ENCODE peak calls at places on chromosome 15, in six cellular contexts. One of them, this sample, is unnamed.

GRCh38 chr15:80942746-80943565 is 46.7 kb downstream of the MESD start:
- DNase-seq in fibroblast of lung: peak
- DNase-seq in HFF-Myc: no peak
- DNase-seq in A549: no peak
- DNase-seq in cardiac fibroblast: no peak
- DNase-seq in epithelial cell of esophagus: no peak
- DNase-seq in this sample: no peak

GRCh38 chr15:66581972-66582537 is 16.3 kb upstream of the LCTL start:
- DNase-seq in HFF-Myc: no peak
- DNase-seq in fibroblast of lung: no peak
- DNase-seq in cardiac fibroblast: peak
- DNase-seq in epithelial cell of esophagus: no peak
- DNase-seq in A549: no peak
- DNase-seq in this sample: no peak

GRCh38 chr15:72534522-72534921 is 60.4 kb downstream of the ARIH1 start:
- DNase-seq in epithelial cell of esophagus: no peak
- DNase-seq in HFF-Myc: no peak
- DNase-seq in A549: no peak
- DNase-seq in fibroblast of lung: no peak
- DNase-seq in cardiac fibroblast: no peak
- DNase-seq in this sample: no peak

GRCh38 chr15:70474367-70474681 is 289.0 kb downstream of the UACA start:
- DNase-seq in cardiac fibroblast: no peak
- DNase-seq in HFF-Myc: no peak
- DNase-seq in epithelial cell of esophagus: no peak
- DNase-seq in fibroblast of lung: no peak
- DNase-seq in A549: no peak
- DNase-seq in this sample: no peak

GRCh38 chr15:85929786-85930185 is 135.1 kb upstream of the KLHL25 start:
- DNase-seq in cardiac fibroblast: no peak
- DNase-seq in HFF-Myc: no peak
- DNase-seq in A549: no peak
- DNase-seq in fibroblast of lung: peak
- DNase-seq in epithelial cell of esophagus: no peak
- DNase-seq in this sample: no peak

GRCh38 chr15:89812126-89812846 is 2.4 kb downstream of the ANPEP start:
- DNase-seq in HFF-Myc: no peak
- DNase-seq in A549: peak
- DNase-seq in fibroblast of lung: no peak
- DNase-seq in epithelial cell of esophagus: no peak
- DNase-seq in cardiac fibroblast: peak
- DNase-seq in this sample: no peak

GRCh38 chr15:73870700-73871408 is 2.5 kb upstream of the TBC1D21 start:
- DNase-seq in fibroblast of lung: peak
- DNase-seq in epithelial cell of esophagus: peak
- DNase-seq in A549: peak
- DNase-seq in cardiac fibroblast: peak
- DNase-seq in HFF-Myc: no peak
- DNase-seq in this sample: peak

GRCh38 chr15:71931261-71931660 is 120.9 kb downstream of the NR2E3 start:
- DNase-seq in fibroblast of lung: no peak
- DNase-seq in HFF-Myc: no peak
- DNase-seq in epithelial cell of esophagus: no peak
- DNase-seq in A549: no peak
- DNase-seq in cardiac fibroblast: no peak
- DNase-seq in this sample: no peak

GRCh38 chr15:76197703-76198455 is 113.4 kb downstream of the ETFA start:
- DNase-seq in HFF-Myc: no peak
- DNase-seq in A549: no peak
- DNase-seq in fibroblast of lung: peak
- DNase-seq in epithelial cell of esophagus: peak
- DNase-seq in cardiac fibroblast: no peak
- DNase-seq in this sample: peak

GRCh38 chr15:90931737-90932659 is at the start of gene HDDC3:
- DNase-seq in epithelial cell of esophagus: peak
- DNase-seq in A549: peak
- DNase-seq in HFF-Myc: peak
- DNase-seq in cardiac fibroblast: peak
- DNase-seq in fibroblast of lung: peak
- DNase-seq in this sample: peak

GRCh38 chr15:26702381-26702780 is 70.5 kb downstream of the GABRB3 start:
- DNase-seq in HFF-Myc: no peak
- DNase-seq in fibroblast of lung: no peak
- DNase-seq in cardiac fibroblast: no peak
- DNase-seq in A549: no peak
- DNase-seq in epithelial cell of esophagus: no peak
- DNase-seq in this sample: no peak

GRCh38 chr15:23869391-23869790 is 182.3 kb upstream of the NDN start:
- DNase-seq in epithelial cell of esophagus: peak
- DNase-seq in fibroblast of lung: peak
- DNase-seq in cardiac fibroblast: no peak
- DNase-seq in A549: no peak
- DNase-seq in HFF-Myc: no peak
- DNase-seq in this sample: peak
- H3K4me3 ChIP-seq in epithelial cell of esophagus: no peak
- H3K4me3 ChIP-seq in fibroblast of lung: peak
- H3K4me3 ChIP-seq in cardiac fibroblast: no peak
- H3K4me3 ChIP-seq in A549: no peak
- H3K4me3 ChIP-seq in HFF-Myc: no peak
- H3K4me3 ChIP-seq in this sample: no peak

GRCh38 chr15:51907136-51907862 is 64.3 kb downstream of the LEO1 start:
- DNase-seq in A549: peak
- DNase-seq in epithelial cell of esophagus: peak
- DNase-seq in HFF-Myc: no peak
- DNase-seq in cardiac fibroblast: peak
- DNase-seq in fibroblast of lung: peak
- DNase-seq in this sample: peak
- TF ChIP-seq CTCF in A549: peak
- TF ChIP-seq CTCF in epithelial cell of esophagus: peak
- TF ChIP-seq CTCF in HFF-Myc: no peak
- TF ChIP-seq CTCF in cardiac fibroblast: no peak
- TF ChIP-seq CTCF in fibroblast of lung: no peak
- TF ChIP-seq CTCF in this sample: peak

GRCh38 chr15:58746174-58746573 is 3.3 kb downstream of the ADAM10 start:
- DNase-seq in HFF-Myc: no peak
- DNase-seq in epithelial cell of esophagus: no peak
- DNase-seq in fibroblast of lung: no peak
- DNase-seq in cardiac fibroblast: no peak
- DNase-seq in A549: no peak
- DNase-seq in this sample: no peak
- H3K4me3 ChIP-seq in HFF-Myc: peak
- H3K4me3 ChIP-seq in epithelial cell of esophagus: no peak
- H3K4me3 ChIP-seq in fibroblast of lung: peak
- H3K4me3 ChIP-seq in cardiac fibroblast: no peak
- H3K4me3 ChIP-seq in A549: no peak
- H3K4me3 ChIP-seq in this sample: no peak

DNA sequence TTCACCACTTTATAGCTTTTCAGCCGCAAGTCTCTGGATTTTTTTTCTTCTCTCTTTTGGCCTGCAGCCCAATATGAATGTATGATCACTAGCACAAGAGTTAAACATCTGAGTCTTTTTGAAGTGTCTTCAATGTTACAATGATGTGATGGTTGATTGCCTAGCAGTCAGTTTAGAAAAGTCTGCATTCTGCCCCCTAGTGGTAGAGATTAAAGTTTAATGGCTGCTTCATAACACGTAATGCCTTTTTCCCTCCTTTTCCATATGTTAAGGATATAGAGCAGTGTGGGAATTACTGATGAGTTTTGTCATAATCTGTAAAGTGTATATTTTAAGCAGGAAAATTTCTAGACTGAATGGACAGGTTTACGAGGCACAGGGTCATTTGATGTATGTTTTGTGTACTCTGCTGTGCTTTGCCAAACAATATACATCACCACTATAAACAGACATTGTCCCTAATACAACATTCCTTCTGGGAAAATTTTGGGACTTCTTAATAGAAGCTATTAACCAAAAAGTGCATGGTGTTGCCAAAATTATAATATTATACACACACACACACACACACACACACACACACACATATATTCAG is 1038.5 kb upstream of the NR2F2 start:
- DNase-seq in fibroblast of lung: no peak
- DNase-seq in A549: peak
- DNase-seq in epithelial cell of esophagus: peak
- DNase-seq in cardiac fibroblast: peak
- DNase-seq in HFF-Myc: no peak
- DNase-seq in this sample: peak
- TF ChIP-seq CTCF in fibroblast of lung: peak
- TF ChIP-seq CTCF in A549: peak
- TF ChIP-seq CTCF in epithelial cell of esophagus: peak
- TF ChIP-seq CTCF in cardiac fibroblast: peak
- TF ChIP-seq CTCF in HFF-Myc: peak
- TF ChIP-seq CTCF in this sample: peak

GRCh38 chr15:23416349-23417276 is 30.4 kb downstream of the GOLGA6L2 start:
- DNase-seq in cardiac fibroblast: no peak
- DNase-seq in fibroblast of lung: no peak
- DNase-seq in epithelial cell of esophagus: no peak
- DNase-seq in HFF-Myc: no peak
- DNase-seq in A549: no peak
- DNase-seq in this sample: no peak
- H3K4me3 ChIP-seq in cardiac fibroblast: no peak
- H3K4me3 ChIP-seq in fibroblast of lung: no peak
- H3K4me3 ChIP-seq in epithelial cell of esophagus: no peak
- H3K4me3 ChIP-seq in HFF-Myc: no peak
- H3K4me3 ChIP-seq in A549: no peak
- H3K4me3 ChIP-seq in this sample: no peak

GRCh38 chr15:94040523-94041248 is 190.7 kb upstream of the MCTP2 start:
- DNase-seq in A549: no peak
- DNase-seq in HFF-Myc: no peak
- DNase-seq in cardiac fibroblast: no peak
- DNase-seq in fibroblast of lung: peak
- DNase-seq in epithelial cell of esophagus: no peak
- DNase-seq in this sample: no peak
- TF ChIP-seq CTCF in A549: no peak
- TF ChIP-seq CTCF in HFF-Myc: peak
- TF ChIP-seq CTCF in cardiac fibroblast: no peak
- TF ChIP-seq CTCF in fibroblast of lung: no peak
- TF ChIP-seq CTCF in epithelial cell of esophagus: no peak
- TF ChIP-seq CTCF in this sample: no peak

DNA sequence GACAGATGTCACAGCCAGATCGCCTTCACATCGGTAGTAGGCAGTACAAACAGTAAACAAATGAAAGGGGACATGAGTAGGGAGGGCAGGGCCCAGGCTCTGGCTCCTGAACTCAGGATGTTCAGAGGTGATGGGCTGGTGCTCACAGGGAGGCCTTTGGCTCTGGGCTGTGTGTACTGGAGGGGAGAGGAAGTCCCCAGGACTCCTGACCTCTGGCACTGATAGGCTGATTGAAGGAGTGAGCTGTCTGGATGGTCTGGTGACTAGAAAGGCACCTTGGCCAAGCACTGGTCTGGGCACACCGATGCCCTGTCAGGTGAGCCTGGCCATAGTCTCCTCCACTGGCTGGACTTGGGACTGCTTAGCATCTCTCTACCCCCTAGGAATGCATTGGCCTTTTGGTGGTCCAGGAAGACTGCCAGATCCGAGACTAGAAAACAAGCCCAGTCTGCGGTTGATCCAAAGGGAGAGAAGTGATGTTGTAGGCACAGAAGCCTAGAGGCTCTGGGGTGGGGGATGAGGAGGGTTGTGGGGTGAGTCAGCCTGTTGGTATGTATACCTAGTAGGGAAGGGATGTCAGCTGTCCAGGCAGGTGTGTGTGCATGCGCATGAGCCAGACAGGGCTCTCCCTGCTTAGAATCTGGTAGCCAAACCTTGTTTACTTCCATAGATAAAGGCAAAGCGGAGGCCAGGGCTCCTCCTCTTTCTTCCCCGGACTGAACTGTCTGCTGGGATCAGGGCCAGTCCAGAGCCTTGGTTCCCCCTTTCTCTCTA is 1.9 kb downstream of the SPINT1 start:
- DNase-seq in HFF-Myc: no peak
- DNase-seq in A549: no peak
- DNase-seq in cardiac fibroblast: no peak
- DNase-seq in epithelial cell of esophagus: peak
- DNase-seq in fibroblast of lung: peak
- DNase-seq in this sample: peak
- H3K4me3 ChIP-seq in HFF-Myc: no peak
- H3K4me3 ChIP-seq in A549: no peak
- H3K4me3 ChIP-seq in cardiac fibroblast: no peak
- H3K4me3 ChIP-seq in epithelial cell of esophagus: peak
- H3K4me3 ChIP-seq in fibroblast of lung: no peak
- H3K4me3 ChIP-seq in this sample: peak

This sample was measured in bronchial epithelial cell.